ENCODE peak calls at places on chromosomes 3 and 15, in six cellular contexts. R is IMR-90, K is transverse colon, D is heart left ventricle, E is spleen, M is HCT116. A is an unnamed sample.

GRCh38 chr3:30775070-30775469 is 119.4 kb downstream of the GADL1 start:
- DNase-seq in E (no peak), D (no peak), M (no peak), K (no peak), R (no peak), A (no peak)

GRCh38 chr3:30007668-30008067 is 598.7 kb upstream of the TGFBR2 start:
- DNase-seq in E (no peak), K (no peak), M (no peak), D (no peak), R (no peak), A (no peak)

GRCh38 chr3:30231277-30232141 is 374.9 kb upstream of the TGFBR2 start:
- DNase-seq in K (no peak), M (no peak), R (peak; percentile 46), D (no peak), E (no peak), A (no peak)

GRCh38 chr3:37453393-37454391 is 279.3 kb upstream of the LRRFIP2 start:
- DNase-seq in K (peak; percentile 40), M (no peak), R (no peak), E (peak; percentile 84), D (peak; percentile 90), A (no peak)

GRCh38 chr3:31423522-31423921 is 109.2 kb upstream of the STT3B start:
- DNase-seq in M (no peak), D (no peak), K (no peak), R (peak; percentile 57), E (no peak), A (no peak)

GRCh38 chr15:77798151-77798550 is 165.4 kb upstream of the LINGO1 start:
- DNase-seq in M (no peak), E (no peak), D (no peak), K (no peak), R (no peak), A (no peak)

GRCh38 chr3:49906004-49906860 is 2.6 kb upstream of the MST1R start:
- DNase-seq in D (peak; percentile 54), M (peak; percentile 55), K (peak; percentile 87), E (peak; percentile 82), R (peak; percentile 46), A (no peak)

GRCh38 chr3:102180291-102180931 is 254.4 kb upstream of the ZPLD1 start:
- DNase-seq in E (no peak), M (no peak), K (no peak), D (no peak), R (peak; percentile 95), A (no peak)

GRCh38 chr3:57227930-57228733 is 603 bp downstream of the APPL1 start:
- DNase-seq in M (no peak), D (peak; percentile 66), R (peak; percentile 41), E (peak; percentile 91), K (peak; percentile 54), A (no peak)

GRCh38 chr3:98807011-98807410 is 43.9 kb downstream of the ST3GAL6 start:
- DNase-seq in M (no peak), K (no peak), E (no peak), D (no peak), R (peak; percentile 49), A (no peak)

GRCh38 chr3:94862703-94863102 is 799.8 kb downstream of the NSUN3 start:
- DNase-seq in M (no peak), D (no peak), R (no peak), K (no peak), E (no peak), A (no peak)

GRCh38 chr15:58484794-58485600 is 53.2 kb downstream of the LIPC start:
- DNase-seq in D (no peak), K (peak; percentile 22), R (no peak), E (no peak), M (no peak), A (no peak)

GRCh38 chr15:40937762-40938529 is 8.8 kb downstream of the DLL4 start:
- DNase-seq in K (peak; percentile 39), M (peak; percentile 64), R (no peak), E (no peak), D (peak; percentile 38), A (no peak)

GRCh38 chr3:156298938-156299337 is 178.6 kb downstream of the KCNAB1 start:
- DNase-seq in K (peak; percentile 45), D (peak; percentile 81), M (no peak), R (no peak), E (no peak), A (no peak)

GRCh38 chr15:31845791-31846190 is 184.5 kb upstream of the CHRNA7 start:
- DNase-seq in E (no peak), R (no peak), M (no peak), D (no peak), K (no peak), A (no peak)

GRCh38 chr3:52440249-52440551 is 4.7 kb downstream of the SEMA3G start:
- DNase-seq in R (no peak), E (peak; percentile 66), K (no peak), D (no peak), M (no peak), A (no peak)

GRCh38 chr15:48520376-48521155 is 124.9 kb downstream of the FBN1 start:
- DNase-seq in D (no peak), R (no peak), K (no peak), E (no peak), M (peak; percentile 7), A (no peak)

GRCh38 chr3:88188436-88188835 is 38.7 kb downstream of the C3orf38 start:
- DNase-seq in R (no peak), E (no peak), M (no peak), K (no peak), D (peak; percentile 40), A (no peak)

GRCh38 chr15:78056714-78057269 is 20.7 kb downstream of the TBC1D2B start:
- DNase-seq in D (peak; percentile 67), K (no peak), E (no peak), R (peak; percentile 45), M (no peak), A (no peak)

GRCh38 chr3:85835857-85836470 is 877.2 kb downstream of the CADM2 start:
- DNase-seq in E (no peak), M (no peak), K (no peak), D (no peak), R (no peak), A (no peak)

GRCh38 chr3:101461451-101461850 is 51.6 kb downstream of the SENP7 start:
- DNase-seq in K (no peak), R (no peak), E (no peak), M (no peak), D (no peak), A (no peak)

GRCh38 chr15:52080031-52080430 is 32.5 kb downstream of the BCL2L10 start:
- DNase-seq in M (no peak), K (no peak), R (no peak), D (no peak), E (no peak), A (no peak)

GRCh38 chr3:44942202-44942921 is 33.6 kb downstream of the ZDHHC3 start:
- DNase-seq in R (peak; percentile 79), E (no peak), M (peak; percentile 7), D (no peak), K (no peak), A (no peak)

GRCh38 chr3:171838218-171838720 is 4.9 kb upstream of the TMEM212 start:
- DNase-seq in K (peak; percentile 20), E (no peak), R (peak; percentile 78), D (peak; percentile 76), M (no peak), A (no peak)

GRCh38 chr3:13497386-13497785 is 17.3 kb downstream of the HDAC11 start:
- DNase-seq in R (no peak), E (peak; percentile 13), D (peak; percentile 17), K (no peak), M (no peak), A (no peak)

GRCh38 chr3:111712294-111713180 is 117.4 kb upstream of the ZBED2 start:
- DNase-seq in M (no peak), E (peak; percentile 78), K (no peak), R (no peak), D (peak; percentile 38), A (no peak)

DNA sequence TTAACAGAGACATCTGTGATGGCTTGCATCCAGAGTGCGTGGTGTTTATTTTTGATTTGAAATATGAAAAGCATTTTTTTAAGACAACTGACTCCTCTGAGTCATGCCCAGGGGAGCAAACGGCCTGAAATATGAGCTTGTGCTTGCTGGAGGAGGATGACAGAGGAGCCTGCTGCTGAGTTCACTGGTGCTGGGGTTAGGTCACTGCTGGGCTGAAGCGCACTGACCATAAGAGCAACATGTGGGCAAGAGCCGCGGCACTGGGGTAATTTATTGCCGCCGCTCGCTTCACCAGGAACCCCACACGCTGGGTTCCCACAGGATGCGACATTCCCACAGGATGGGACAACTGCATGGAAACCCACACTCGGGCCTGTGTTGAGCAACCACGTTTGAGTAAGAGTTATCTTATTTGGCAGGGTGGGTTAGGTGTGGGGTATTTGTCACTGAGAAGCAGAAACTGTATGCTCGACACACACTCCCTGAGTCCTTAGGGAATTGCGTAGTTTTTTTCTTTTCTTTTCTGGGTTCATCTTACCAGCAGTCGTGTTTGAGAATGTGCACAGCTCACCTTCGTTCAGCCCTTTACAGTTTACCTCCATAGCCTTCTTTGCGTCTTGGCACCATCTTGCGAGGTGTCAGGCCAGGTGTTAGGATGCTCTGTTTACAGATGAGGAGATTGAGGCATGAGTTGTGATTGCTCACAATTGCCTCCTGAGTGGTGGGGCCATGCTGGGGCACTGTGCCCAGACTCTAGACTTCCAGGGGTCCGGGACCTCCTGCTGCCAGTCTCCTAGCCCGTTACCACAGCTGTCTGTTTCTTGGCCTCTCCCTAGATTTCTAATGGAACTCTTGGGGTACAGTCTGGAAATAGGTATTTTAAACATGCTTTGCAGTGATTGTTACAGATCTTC is 60.4 kb downstream of the SMAD3 start:
- DNase-seq in K (no peak), M (peak; percentile 86), E (peak; percentile 63), R (peak; percentile 100), D (peak; percentile 91), A (no peak)
- TF ChIP-seq POLR2A in K (no peak), M (no peak), E (no peak), R (peak; percentile 61), D (no peak), A (no peak)

GRCh38 chr3:69008980-69009379 is 4.5 kb downstream of the EOGT start:
- DNase-seq in R (no peak), K (no peak), D (no peak), E (no peak), M (no peak), A (no peak)
- H3K4me3 ChIP-seq in R (no peak overlapping the region), K (no peak overlapping the region), D (no peak overlapping the region), E (no peak overlapping the region), M (no peak overlapping the region), A (no peak overlapping the region)

GRCh38 chr3:42545284-42545900 is 36.4 kb downstream of the SEC22C start:
- DNase-seq in D (no peak), E (no peak), K (no peak), R (no peak), M (no peak), A (no peak)

GRCh38 chr3:42547401-42547945 is 34.3 kb downstream of the SEC22C start:
- DNase-seq in D (peak; percentile 68), M (peak; percentile 31), E (peak; percentile 94), K (peak; percentile 77), R (peak; percentile 44), A (no peak)

GRCh38 chr3:42552830-42553229 is 28.9 kb downstream of the SEC22C start:
- DNase-seq in E (no peak), M (no peak), D (no peak), R (no peak), K (no peak), A (no peak)

GRCh38 chr3:42546691-42547213 is 35.0 kb downstream of the SEC22C start:
- DNase-seq in R (no peak), M (no peak), E (no peak), K (no peak), D (no peak), A (no peak)

GRCh38 chr3:42549131-42549530 is 32.6 kb downstream of the SEC22C start:
- DNase-seq in D (no peak), R (no peak), K (no peak), E (no peak), M (no peak), A (no peak)
- TF ChIP-seq POLR2A in D (no peak), R (no peak), K (no peak), E (no peak), M (no peak), A (no peak)

GRCh38 chr15:68289057-68289456 is 11.5 kb downstream of the FEM1B start:
- DNase-seq in R (no peak), E (no peak), D (no peak), K (no peak), M (no peak), A (no peak)
- H3K4me3 ChIP-seq in R (no peak overlapping the region), E (no peak overlapping the region), D (no peak overlapping the region), K (no peak overlapping the region), M (no peak overlapping the region), A (no peak overlapping the region)

A was measured in esophagus squamous epithelium.